ENCODE peak calls at places on chromosomes 3 and 15, in five cellular contexts. O is A549, B is IMR-90, L is H1, X is transverse colon. A is an unnamed sample.

GRCh38 chr3:171838218-171838720 is 4.9 kb upstream of the TMEM212 start:
- DNase-seq in X (peak), B (peak), O (no peak), L (no peak), A (no peak)

GRCh38 chr3:196179380-196180308 is 31.6 kb downstream of the ZDHHC19 start:
- DNase-seq in B (peak), O (no peak), L (no peak), X (peak), A (no peak)

GRCh38 chr15:64503197-64503596 is 42.8 kb downstream of the ZNF609 start:
- DNase-seq in L (no peak), X (no peak), O (no peak), B (peak), A (peak)

GRCh38 chr3:118628704-118629341 is 405.8 kb downstream of the IGSF11 start:
- DNase-seq in X (peak), O (peak), B (peak), L (peak), A (peak)

GRCh38 chr3:122394173-122394572 is 10.2 kb downstream of the FAM162A start:
- DNase-seq in O (no peak), B (peak), X (no peak), L (no peak), A (no peak)

GRCh38 chr3:149494022-149494758 is 19.7 kb downstream of the TM4SF4 start:
- DNase-seq in O (peak), X (peak), B (peak), L (peak), A (peak)

GRCh38 chr15:99651023-99651807 is 82.0 kb downstream of the LYSMD4 start:
- DNase-seq in X (no peak), O (no peak), B (peak), L (no peak), A (no peak)

GRCh38 chr15:74010929-74011540 is 16.5 kb downstream of the PML start:
- DNase-seq in O (no peak), X (no peak), L (no peak), B (no peak), A (no peak)

GRCh38 chr3:194397757-194398312 is 1.2 kb downstream of the GP5 start:
- DNase-seq in B (no peak), X (no peak), L (no peak), O (no peak), A (no peak)

GRCh38 chr3:171192176-171192854 is 165.8 kb upstream of the SLC2A2 start:
- DNase-seq in L (no peak), B (peak), X (no peak), O (peak), A (no peak)

GRCh38 chr3:156492801-156493261 is 62.1 kb downstream of the SSR3 start:
- DNase-seq in B (no peak), O (no peak), L (no peak), X (no peak), A (no peak)

GRCh38 chr3:149122716-149123578 is 6.5 kb upstream of the HPS3 start:
- DNase-seq in B (peak), O (no peak), L (no peak), X (no peak), A (no peak)

GRCh38 chr15:45660231-45660979 is 25.6 kb downstream of the SQOR start:
- DNase-seq in L (no peak), X (peak), O (no peak), B (peak), A (no peak)

GRCh38 chr15:48811325-48811938 is 563 bp upstream of the CEP152 start:
- DNase-seq in X (no peak), B (no peak), L (no peak), O (no peak), A (no peak)

GRCh38 chr15:60682615-60683014 is 203.7 kb upstream of the ICE2 start:
- DNase-seq in O (no peak), L (no peak), X (no peak), B (no peak), A (peak)

GRCh38 chr3:126342991-126343661 is 14.1 kb downstream of the KLF15 start:
- DNase-seq in B (peak), L (peak), X (peak), O (no peak), A (peak)

GRCh38 chr15:37133619-37134018 is 33.3 kb upstream of the MEIS2 start:
- DNase-seq in L (no peak), B (peak), O (no peak), X (no peak), A (no peak)

GRCh38 chr15:50116477-50116876 is 2.6 kb downstream of the ATP8B4 start:
- DNase-seq in L (peak), O (peak), X (no peak), B (peak), A (peak)

GRCh38 chr15:50907866-50908208 is 646 bp upstream of the AP4E1 start:
- DNase-seq in L (no peak), X (peak), B (peak), O (peak), A (peak)

GRCh38 chr3:132722165-132723023 is at the start of gene NPHP3:
- DNase-seq in L (peak), B (peak), X (peak), O (peak), A (peak)

GRCh38 chr3:132723024-132723462 is 834 bp upstream of the NPHP3 start:
- DNase-seq in B (no peak), L (no peak), X (no peak), O (peak), A (no peak)

GRCh38 chr3:132721479-132722164 is 587 bp downstream of the NPHP3 start:
- DNase-seq in O (peak), X (peak), B (peak), L (peak), A (peak)

GRCh38 chr3:132726341-132726823 is 4.2 kb upstream of the NPHP3 start:
- DNase-seq in X (no peak), B (peak), O (peak), L (no peak), A (no peak)

DNA sequence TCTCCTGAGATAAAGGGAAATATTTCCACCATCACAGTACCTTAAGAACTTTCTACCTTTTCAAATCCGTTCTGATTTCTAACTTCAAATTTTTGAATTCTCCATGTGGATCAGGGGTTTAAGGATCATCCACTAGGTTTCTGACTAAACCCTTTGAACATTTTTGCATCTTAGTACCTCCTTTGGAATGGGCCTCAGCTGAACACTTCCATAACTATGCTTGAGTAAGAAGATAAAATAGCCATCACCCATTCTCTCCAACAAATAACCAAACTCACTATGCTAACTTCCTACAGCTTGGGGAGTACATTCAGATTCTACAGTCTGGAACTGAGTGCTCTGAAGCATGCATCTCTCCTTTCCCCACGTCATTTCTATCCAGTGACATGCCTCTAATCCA is 1.3 kb upstream of the NPHP3 start:
- DNase-seq in B (peak), X (no peak), O (no peak), L (no peak), A (no peak)
- H3K4me3 ChIP-seq in B (no peak), X (peak), O (no peak), L (no peak), A (no peak)

GRCh38 chr3:11719406-11720219 is 75.9 kb upstream of the VGLL4 start:
- DNase-seq in O (peak), X (peak), B (peak), L (peak), A (peak)

GRCh38 chr3:11717768-11718581 is 74.3 kb upstream of the VGLL4 start:
- DNase-seq in L (no peak), X (no peak), B (peak), O (peak), A (no peak)

GRCh38 chr3:11721114-11721440 is 77.4 kb upstream of the VGLL4 start:
- DNase-seq in X (no peak), O (no peak), L (no peak), B (no peak), A (no peak)

GRCh38 chr3:11718582-11719405 is 75.1 kb upstream of the VGLL4 start:
- DNase-seq in L (peak), B (peak), O (peak), X (peak), A (peak)

GRCh38 chr3:11720220-11721113 is 76.8 kb upstream of the VGLL4 start:
- DNase-seq in B (peak), X (peak), O (peak), L (peak), A (peak)
- TF ChIP-seq CTCF in B (no peak), X (no peak), O (no peak), L (no peak), A (peak)

GRCh38 chr15:38486946-38487345 is 33.0 kb downstream of the FAM98B start:
- DNase-seq in L (no peak), B (peak), X (no peak), O (no peak), A (no peak)
- TF ChIP-seq POLR2A in L (no peak), B (no peak), X (no peak), O (no peak), A (no peak)

GRCh38 chr3:35653347-35653746 is 14.0 kb downstream of the ARPP21 start:
- DNase-seq in O (no peak), L (no peak), B (no peak), X (no peak), A (no peak)

GRCh38 chr3:35651888-35652287 is 12.6 kb downstream of the ARPP21 start:
- DNase-seq in X (no peak), O (peak), B (peak), L (no peak), A (no peak)

GRCh38 chr3:35651456-35651855 is 12.1 kb downstream of the ARPP21 start:
- DNase-seq in X (no peak), B (no peak), O (no peak), L (no peak), A (no peak)

GRCh38 chr3:35648347-35648746 is 9.0 kb downstream of the ARPP21 start:
- DNase-seq in L (no peak), B (peak), O (no peak), X (no peak), A (no peak)

GRCh38 chr3:35649405-35649804 is 10.1 kb downstream of the ARPP21 start:
- DNase-seq in L (no peak), B (no peak), O (no peak), X (no peak), A (no peak)
- H3K4me3 ChIP-seq in L (no peak), B (no peak), O (no peak), X (no peak), A (no peak)

GRCh38 chr15:98442901-98443300 is 205.4 kb upstream of the IGF1R start:
- DNase-seq in O (no peak), B (no peak), X (no peak), L (no peak), A (no peak)

GRCh38 chr15:98443483-98443882 is 204.9 kb upstream of the IGF1R start:
- DNase-seq in L (no peak), X (no peak), B (no peak), O (no peak), A (no peak)

GRCh38 chr15:98442379-98442833 is 205.9 kb upstream of the IGF1R start:
- DNase-seq in B (peak), O (peak), L (peak), X (peak), A (peak)

GRCh38 chr15:98440917-98441316 is 207.4 kb upstream of the IGF1R start:
- DNase-seq in O (no peak), B (no peak), X (no peak), L (no peak), A (no peak)

DNA sequence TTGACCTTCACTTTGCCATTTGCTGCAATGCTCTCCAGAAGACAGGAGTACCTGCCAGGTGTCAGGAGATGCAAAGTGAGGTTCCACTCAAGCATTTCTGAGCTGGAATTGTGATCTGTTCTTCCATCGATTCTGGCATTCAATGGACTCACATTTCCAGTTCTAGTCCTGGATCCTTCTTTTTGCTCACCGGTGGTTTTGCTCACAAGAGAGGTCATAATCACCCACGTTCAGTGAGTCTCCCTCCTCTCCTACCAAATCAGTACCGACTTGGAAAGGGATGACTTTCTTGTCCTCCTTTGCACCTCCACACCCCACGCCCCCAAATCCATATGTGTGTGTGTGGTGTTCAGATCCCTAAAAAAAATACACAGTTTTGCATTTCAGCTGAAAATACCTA is 206.7 kb upstream of the IGF1R start:
- DNase-seq in X (no peak), B (no peak), L (no peak), O (no peak), A (no peak)
- TF ChIP-seq CTCF in X (no peak), B (no peak), L (no peak), O (no peak), A (no peak)

DNA sequence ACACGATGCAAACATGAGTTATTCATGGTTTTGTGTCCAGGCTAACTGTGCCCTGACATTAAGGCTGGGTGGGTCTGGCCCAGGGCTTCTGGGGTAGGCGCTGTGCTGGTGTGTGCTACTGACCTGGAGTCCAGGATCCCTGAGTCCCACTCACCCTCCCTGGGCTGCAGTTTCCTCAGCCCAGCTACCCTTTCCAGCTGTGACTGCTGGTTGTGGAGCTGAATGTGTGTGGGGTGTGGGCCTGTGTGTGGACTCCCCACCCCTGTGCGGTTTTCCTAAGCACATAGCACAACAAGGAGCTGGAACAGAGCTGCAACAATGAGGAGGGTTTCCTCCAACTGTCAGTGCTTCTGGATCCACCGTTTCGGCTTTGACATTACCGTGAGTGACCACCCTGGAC is 38.0 kb downstream of the SMAD3 start:
- DNase-seq in O (no peak), B (no peak), X (no peak), L (no peak), A (no peak)
- TF ChIP-seq POLR2A in O (no peak), B (no peak), X (no peak), L (no peak), A (no peak)

A was measured in body of pancreas.